ENCODE peak calls at places on chromosomes 16 and 17, in six cellular contexts. One of them, this sample, is unnamed. For H3K36me3 and H3K9me3, the result is how much of the 10 kb centered on the place peaks cover.

GRCh38 chr17:43676471-43676870 is 14.7 kb upstream of the MEOX1 start:
- DNase-seq in PC-9: peak
- DNase-seq in suprapubic skin: no peak
- DNase-seq in ovary: no peak
- DNase-seq in transverse colon: no peak
- DNase-seq in adrenal gland: no peak
- DNase-seq in this sample: no peak

GRCh38 chr16:1645914-1646525 is 32.1 kb upstream of the JPT2 start:
- DNase-seq in PC-9: peak
- DNase-seq in suprapubic skin: no peak
- DNase-seq in ovary: no peak
- DNase-seq in transverse colon: no peak
- DNase-seq in adrenal gland: no peak
- DNase-seq in this sample: peak

GRCh38 chr16:54363760-54364159 is 77.2 kb upstream of the IRX3 start:
- DNase-seq in PC-9: no peak
- DNase-seq in suprapubic skin: no peak
- DNase-seq in ovary: no peak
- DNase-seq in transverse colon: no peak
- DNase-seq in adrenal gland: no peak
- DNase-seq in this sample: no peak

GRCh38 chr16:28863929-28864886 is 565 bp downstream of the SH2B1 start:
- DNase-seq in PC-9: peak
- DNase-seq in suprapubic skin: no peak
- DNase-seq in ovary: peak
- DNase-seq in transverse colon: peak
- DNase-seq in adrenal gland: no peak
- DNase-seq in this sample: peak

GRCh38 chr17:34364741-34365140 is 1.7 kb upstream of the CCL1 start:
- DNase-seq in PC-9: no peak
- DNase-seq in suprapubic skin: no peak
- DNase-seq in ovary: no peak
- DNase-seq in transverse colon: no peak
- DNase-seq in adrenal gland: no peak
- DNase-seq in this sample: no peak

GRCh38 chr16:14100825-14101224 is 29.7 kb downstream of the MRTFB start:
- DNase-seq in PC-9: no peak
- DNase-seq in suprapubic skin: no peak
- DNase-seq in ovary: no peak
- DNase-seq in transverse colon: no peak
- DNase-seq in adrenal gland: no peak
- DNase-seq in this sample: no peak

GRCh38 chr17:74677558-74678466 is 34.9 kb downstream of the CD300LF start:
- DNase-seq in PC-9: no peak
- DNase-seq in suprapubic skin: no peak
- DNase-seq in ovary: no peak
- DNase-seq in transverse colon: no peak
- DNase-seq in adrenal gland: no peak
- DNase-seq in this sample: peak

GRCh38 chr17:44981221-44981968 is 13.3 kb upstream of the C1QL1 start:
- DNase-seq in PC-9: peak
- DNase-seq in suprapubic skin: no peak
- DNase-seq in ovary: no peak
- DNase-seq in transverse colon: no peak
- DNase-seq in adrenal gland: no peak
- DNase-seq in this sample: peak

GRCh38 chr16:49681449-49681848 is 174.5 kb downstream of the ZNF423 start:
- DNase-seq in PC-9: no peak
- DNase-seq in suprapubic skin: no peak
- DNase-seq in ovary: no peak
- DNase-seq in transverse colon: no peak
- DNase-seq in adrenal gland: no peak
- DNase-seq in this sample: no peak

GRCh38 chr17:18184143-18185007 is 747 bp downstream of the ALKBH5 start:
- DNase-seq in PC-9: peak
- DNase-seq in suprapubic skin: peak
- DNase-seq in ovary: peak
- DNase-seq in transverse colon: peak
- DNase-seq in adrenal gland: peak
- DNase-seq in this sample: peak

GRCh38 chr16:5323284-5323683 is 225.7 kb upstream of the EEF2KMT start:
- DNase-seq in PC-9: no peak
- DNase-seq in suprapubic skin: no peak
- DNase-seq in ovary: no peak
- DNase-seq in transverse colon: no peak
- DNase-seq in adrenal gland: no peak
- DNase-seq in this sample: no peak

GRCh38 chr17:41894791-41895331 is 23.9 kb downstream of the ACLY start:
- DNase-seq in PC-9: peak
- DNase-seq in suprapubic skin: no peak
- DNase-seq in ovary: peak
- DNase-seq in transverse colon: no peak
- DNase-seq in adrenal gland: no peak
- DNase-seq in this sample: peak

DNA sequence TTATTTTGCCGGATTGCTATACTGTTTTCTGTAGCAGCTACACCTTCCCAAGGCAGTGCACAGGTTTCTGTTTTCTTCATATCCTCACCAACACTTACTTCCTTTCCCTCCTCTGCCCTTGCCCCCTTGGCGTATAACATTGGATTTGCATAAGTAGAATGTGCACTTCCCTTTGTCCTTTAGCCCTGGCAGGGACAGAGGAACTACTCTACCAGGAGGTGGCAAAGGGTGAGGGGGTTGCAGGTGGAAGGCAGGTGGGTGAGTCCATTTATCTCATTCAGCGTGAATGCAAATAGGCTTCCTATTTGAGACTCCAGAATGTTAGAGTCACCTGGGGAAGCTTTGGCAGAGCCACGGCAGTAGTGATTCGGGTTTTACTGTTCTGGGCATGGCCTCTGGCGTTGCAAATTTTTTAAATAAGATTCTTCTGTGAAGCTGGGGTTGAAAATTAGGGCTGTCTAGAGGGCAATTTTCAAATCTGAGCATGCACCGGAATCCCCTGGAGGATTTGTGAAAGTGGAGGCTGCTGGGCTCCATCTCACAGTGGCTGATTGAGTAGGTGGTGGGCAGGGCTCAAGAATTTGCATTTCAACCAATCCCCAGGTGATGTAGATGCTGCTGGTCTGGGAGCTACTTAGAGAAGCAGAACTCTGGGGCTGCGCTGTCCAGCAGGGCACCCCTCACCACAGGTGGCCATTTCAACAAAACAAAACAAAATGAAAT is 84.7 kb downstream of the PLCG2 start:
- DNase-seq in PC-9: no peak
- DNase-seq in suprapubic skin: no peak
- DNase-seq in ovary: no peak
- DNase-seq in transverse colon: peak
- DNase-seq in adrenal gland: no peak
- DNase-seq in this sample: no peak
- H3K4me3 ChIP-seq in PC-9: no peak
- H3K4me3 ChIP-seq in suprapubic skin: no peak
- H3K4me3 ChIP-seq in ovary: no peak
- H3K4me3 ChIP-seq in transverse colon: no peak
- H3K4me3 ChIP-seq in adrenal gland: no peak
- H3K4me3 ChIP-seq in this sample: no peak

DNA sequence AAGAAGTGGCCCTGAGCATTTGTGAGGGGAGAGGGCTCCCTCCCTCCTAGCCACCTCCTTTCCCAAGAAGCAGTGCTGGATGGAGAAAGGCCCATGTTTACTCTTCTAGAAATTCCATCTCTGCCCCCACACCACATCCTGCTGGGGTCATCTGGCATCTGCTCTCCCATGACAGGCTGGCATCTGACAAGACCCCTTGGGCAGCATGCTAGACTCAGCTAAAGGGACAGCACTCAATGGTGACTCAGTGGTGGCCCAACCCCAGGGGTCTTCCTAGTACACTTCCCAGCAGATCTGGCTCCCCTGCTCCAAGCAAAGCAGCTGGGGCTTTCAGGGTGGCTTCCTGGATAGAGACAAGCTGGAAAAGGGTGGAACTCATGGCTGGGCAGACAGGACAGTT is 14.4 kb downstream of the SLC38A7 start:
- DNase-seq in PC-9: no peak
- DNase-seq in suprapubic skin: no peak
- DNase-seq in ovary: no peak
- DNase-seq in transverse colon: no peak
- DNase-seq in adrenal gland: no peak
- DNase-seq in this sample: no peak
- H3K36me3 ChIP-seq in PC-9: under half
- H3K36me3 ChIP-seq in suprapubic skin: half or more
- H3K36me3 ChIP-seq in ovary: under half
- H3K36me3 ChIP-seq in transverse colon: under half
- H3K36me3 ChIP-seq in adrenal gland: under half
- H3K36me3 ChIP-seq in this sample: under half

GRCh38 chr17:67655478-67656148 is 62.1 kb upstream of the NOL11 start:
- DNase-seq in PC-9: no peak
- DNase-seq in suprapubic skin: no peak
- DNase-seq in ovary: no peak
- DNase-seq in transverse colon: no peak
- DNase-seq in adrenal gland: no peak
- DNase-seq in this sample: no peak

GRCh38 chr17:67656494-67657203 is 61.1 kb upstream of the NOL11 start:
- DNase-seq in PC-9: no peak
- DNase-seq in suprapubic skin: no peak
- DNase-seq in ovary: no peak
- DNase-seq in transverse colon: no peak
- DNase-seq in adrenal gland: no peak
- DNase-seq in this sample: no peak

GRCh38 chr17:67659028-67659427 is 58.7 kb upstream of the NOL11 start:
- DNase-seq in PC-9: no peak
- DNase-seq in suprapubic skin: no peak
- DNase-seq in ovary: no peak
- DNase-seq in transverse colon: no peak
- DNase-seq in adrenal gland: no peak
- DNase-seq in this sample: no peak

GRCh38 chr17:67658265-67658664 is 59.5 kb upstream of the NOL11 start:
- DNase-seq in PC-9: no peak
- DNase-seq in suprapubic skin: no peak
- DNase-seq in ovary: no peak
- DNase-seq in transverse colon: no peak
- DNase-seq in adrenal gland: no peak
- DNase-seq in this sample: no peak

GRCh38 chr17:67657596-67657995 is 60.1 kb upstream of the NOL11 start:
- DNase-seq in PC-9: no peak
- DNase-seq in suprapubic skin: no peak
- DNase-seq in ovary: no peak
- DNase-seq in transverse colon: no peak
- DNase-seq in adrenal gland: no peak
- DNase-seq in this sample: no peak
- H3K9me3 ChIP-seq in PC-9: under half
- H3K9me3 ChIP-seq in suprapubic skin: under half
- H3K9me3 ChIP-seq in ovary: under half
- H3K9me3 ChIP-seq in transverse colon: under half
- H3K9me3 ChIP-seq in adrenal gland: under half
- H3K9me3 ChIP-seq in this sample: under half

DNA sequence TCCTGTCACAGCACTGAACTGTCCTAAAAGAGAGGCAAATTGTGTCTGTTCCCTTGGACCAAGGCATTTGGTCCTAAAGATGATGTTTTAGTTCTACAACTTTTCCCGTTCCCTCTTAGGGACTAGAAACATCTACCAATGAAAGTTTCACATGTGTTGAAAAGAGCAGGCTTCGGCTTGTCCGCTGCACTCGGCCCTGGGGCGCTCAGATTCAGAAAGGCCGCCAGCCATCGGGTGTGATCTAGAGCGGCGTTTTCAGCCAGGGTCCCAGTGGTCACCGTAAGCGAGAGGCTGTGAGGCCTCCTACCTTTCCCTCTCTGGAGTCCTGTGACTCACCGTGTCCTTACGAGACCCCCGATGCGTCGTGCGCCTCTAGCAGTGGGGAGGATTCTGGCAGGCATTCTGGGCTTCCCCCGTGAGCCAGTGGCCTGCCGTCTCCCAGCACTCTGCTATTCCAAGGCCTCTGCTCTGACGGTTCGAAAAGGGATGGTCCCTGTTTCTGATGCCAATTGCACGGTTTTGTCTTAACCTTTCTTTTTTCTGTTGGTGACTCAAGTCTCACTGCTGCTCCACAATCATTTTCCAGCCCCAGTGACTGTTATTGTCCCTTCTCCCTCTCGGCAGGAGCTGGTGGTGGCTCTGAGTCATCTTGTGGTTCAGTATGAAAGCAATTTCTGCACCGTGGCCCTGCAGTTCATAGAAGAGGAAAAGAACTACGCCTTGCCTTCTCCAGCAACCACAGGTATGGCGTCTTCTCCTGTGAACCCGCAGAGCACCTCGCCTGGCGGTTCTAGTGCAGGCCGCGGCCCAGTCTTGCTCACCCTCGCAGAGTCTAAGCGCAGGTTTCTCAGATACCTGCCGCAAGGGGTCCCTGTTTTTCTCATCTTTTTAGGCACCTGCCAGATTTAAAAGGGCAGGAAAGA is 100.3 kb upstream of the CHMP6 start:
- DNase-seq in PC-9: peak
- DNase-seq in suprapubic skin: no peak
- DNase-seq in ovary: peak
- DNase-seq in transverse colon: peak
- DNase-seq in adrenal gland: peak
- DNase-seq in this sample: peak
- H3K4me3 ChIP-seq in PC-9: peak
- H3K4me3 ChIP-seq in suprapubic skin: no peak
- H3K4me3 ChIP-seq in ovary: no peak
- H3K4me3 ChIP-seq in transverse colon: no peak
- H3K4me3 ChIP-seq in adrenal gland: no peak
- H3K4me3 ChIP-seq in this sample: no peak

DNA sequence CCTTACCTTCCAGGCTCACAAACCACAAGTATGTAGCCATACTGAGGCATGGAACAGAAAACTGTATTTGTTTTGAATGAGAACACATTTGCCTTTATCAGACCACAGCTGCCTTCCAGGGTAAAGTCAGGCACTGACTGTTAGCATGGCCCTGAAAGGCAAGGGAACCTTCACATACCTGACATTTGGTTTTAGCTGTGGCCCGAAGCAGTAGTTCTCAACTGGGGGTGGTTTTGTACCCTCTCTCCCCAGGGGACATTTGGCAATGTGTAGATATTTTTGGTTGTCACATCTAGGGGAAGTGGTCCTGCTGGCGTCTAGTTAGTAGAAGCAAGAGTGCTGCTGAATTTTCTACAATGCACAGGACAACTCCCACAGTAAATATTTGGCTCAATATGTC is 9.2 kb downstream of the HERPUD1 start:
- DNase-seq in PC-9: no peak
- DNase-seq in suprapubic skin: no peak
- DNase-seq in ovary: no peak
- DNase-seq in transverse colon: no peak
- DNase-seq in adrenal gland: no peak
- DNase-seq in this sample: no peak
- H3K36me3 ChIP-seq in PC-9: half or more
- H3K36me3 ChIP-seq in suprapubic skin: half or more
- H3K36me3 ChIP-seq in ovary: under half
- H3K36me3 ChIP-seq in transverse colon: half or more
- H3K36me3 ChIP-seq in adrenal gland: under half
- H3K36me3 ChIP-seq in this sample: half or more

DNA sequence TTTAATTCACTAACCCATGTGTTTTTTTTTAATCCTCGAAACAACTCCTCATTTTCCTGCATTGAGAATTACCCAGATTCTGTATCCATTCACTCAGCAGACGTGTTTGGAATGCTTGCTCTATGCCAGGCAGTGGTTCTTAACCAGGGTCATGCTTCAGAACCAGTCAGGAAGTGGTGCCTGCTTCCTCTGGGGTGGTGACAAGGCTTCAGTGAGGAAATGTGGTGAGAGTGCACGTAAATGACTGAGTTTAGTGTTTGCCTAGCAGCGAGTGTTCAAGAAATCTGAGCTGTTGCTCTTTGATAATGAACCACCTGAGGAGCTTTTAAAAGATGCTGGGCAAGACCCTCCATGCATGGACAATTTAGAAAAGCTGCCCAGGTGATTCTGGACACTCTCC is 9.9 kb downstream of the ZFP90 start:
- DNase-seq in PC-9: no peak
- DNase-seq in suprapubic skin: no peak
- DNase-seq in ovary: no peak
- DNase-seq in transverse colon: no peak
- DNase-seq in adrenal gland: no peak
- DNase-seq in this sample: no peak
- H3K9me3 ChIP-seq in PC-9: under half
- H3K9me3 ChIP-seq in suprapubic skin: under half
- H3K9me3 ChIP-seq in ovary: under half
- H3K9me3 ChIP-seq in transverse colon: under half
- H3K9me3 ChIP-seq in adrenal gland: under half
- H3K9me3 ChIP-seq in this sample: under half